ENCODE peak calls at places on chromosomes 11 and 22, in four cellular contexts. One of them, this sample, is unnamed.

GRCh38 chr22:19058713-19059451 is 63.3 kb downstream of the DGCR2 start:
- DNase-seq in AG09309: no peak
- DNase-seq in thoracic aorta: no peak
- DNase-seq in Peyer's patch: no peak
- DNase-seq in this sample: no peak

GRCh38 chr11:76102772-76103171 is 103.5 kb downstream of the WNT11 start:
- DNase-seq in Peyer's patch: no peak
- DNase-seq in AG09309: no peak
- DNase-seq in thoracic aorta: no peak
- DNase-seq in this sample: peak

GRCh38 chr22:41619979-41620645 is 731 bp downstream of the DESI1 start:
- DNase-seq in thoracic aorta: no peak
- DNase-seq in AG09309: no peak
- DNase-seq in Peyer's patch: peak
- DNase-seq in this sample: no peak

GRCh38 chr22:37019309-37020191 is at the start of the genes MPST and TST:
- DNase-seq in Peyer's patch: peak
- DNase-seq in AG09309: no peak
- DNase-seq in thoracic aorta: no peak
- DNase-seq in this sample: peak

GRCh38 chr11:94775576-94776327 is 7.6 kb downstream of the AMOTL1 start:
- DNase-seq in AG09309: no peak
- DNase-seq in thoracic aorta: no peak
- DNase-seq in Peyer's patch: no peak
- DNase-seq in this sample: no peak

GRCh38 chr11:102436546-102436945 is 16.0 kb downstream of the TMEM123 start:
- DNase-seq in thoracic aorta: no peak
- DNase-seq in Peyer's patch: no peak
- DNase-seq in AG09309: peak
- DNase-seq in this sample: peak

GRCh38 chr22:42814215-42814614 is 42.9 kb downstream of the ARFGAP3 start:
- DNase-seq in thoracic aorta: no peak
- DNase-seq in AG09309: no peak
- DNase-seq in Peyer's patch: no peak
- DNase-seq in this sample: peak

GRCh38 chr11:60161107-60161506 is 21.8 kb downstream of the MS4A6A start:
- DNase-seq in thoracic aorta: no peak
- DNase-seq in Peyer's patch: no peak
- DNase-seq in AG09309: no peak
- DNase-seq in this sample: no peak

GRCh38 chr22:47042861-47043496 is 280.5 kb downstream of the TBC1D22A start:
- DNase-seq in AG09309: no peak
- DNase-seq in Peyer's patch: peak
- DNase-seq in thoracic aorta: no peak
- DNase-seq in this sample: no peak

GRCh38 chr11:78336877-78337553 is 80.6 kb downstream of the GAB2 start:
- DNase-seq in thoracic aorta: no peak
- DNase-seq in Peyer's patch: no peak
- DNase-seq in AG09309: no peak
- DNase-seq in this sample: no peak
- H3K4me3 ChIP-seq in thoracic aorta: peak
- H3K4me3 ChIP-seq in Peyer's patch: no peak
- H3K4me3 ChIP-seq in AG09309: no peak
- H3K4me3 ChIP-seq in this sample: no peak

GRCh38 chr11:109317726-109318125 is 104.3 kb upstream of the C11orf87 start:
- DNase-seq in thoracic aorta: no peak
- DNase-seq in Peyer's patch: no peak
- DNase-seq in AG09309: no peak
- DNase-seq in this sample: no peak
- TF ChIP-seq CTCF in thoracic aorta: no peak
- TF ChIP-seq CTCF in Peyer's patch: no peak
- TF ChIP-seq CTCF in AG09309: no peak
- TF ChIP-seq CTCF in this sample: no peak

DNA sequence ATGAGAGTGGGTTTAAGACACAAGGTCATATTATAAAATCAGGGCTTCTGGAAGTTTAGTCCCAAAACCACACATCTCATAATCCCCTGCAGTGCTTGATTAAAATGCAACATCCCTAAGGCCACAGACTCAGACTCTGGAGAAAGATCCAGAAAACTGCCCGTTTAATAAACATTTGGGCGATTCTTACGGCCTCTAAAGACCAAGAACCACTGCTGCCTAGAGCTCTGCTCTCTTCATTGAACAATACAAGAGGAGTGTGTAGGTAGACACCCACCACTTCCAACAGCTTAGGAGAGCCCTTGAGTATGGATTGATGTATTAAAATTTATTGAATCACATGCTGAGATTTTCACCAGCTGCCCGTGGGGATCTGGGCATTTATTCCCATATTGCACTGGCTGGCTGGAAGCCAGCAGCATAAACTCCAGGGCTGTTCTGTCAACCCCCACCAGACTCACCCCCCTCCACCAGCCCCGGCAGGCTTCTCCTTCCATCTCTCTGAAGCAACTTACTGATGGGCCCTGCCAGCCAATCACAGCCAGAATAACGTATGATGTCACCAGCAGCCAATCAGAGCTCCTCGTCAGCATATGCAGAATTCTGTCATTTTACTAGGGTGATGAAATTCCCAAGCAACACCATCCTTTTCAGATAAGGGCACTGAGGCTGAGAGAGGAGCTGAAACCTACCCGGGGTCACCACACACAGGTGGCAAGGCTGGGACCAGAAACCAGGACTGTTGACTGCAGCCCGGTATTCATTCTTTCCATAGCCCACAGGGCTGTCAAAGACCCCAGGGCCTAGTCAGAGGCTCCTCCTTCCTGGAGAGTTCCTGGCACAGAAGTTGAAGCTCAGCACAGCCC is 749 bp upstream of the BEST1 start:
- DNase-seq in thoracic aorta: no peak
- DNase-seq in Peyer's patch: no peak
- DNase-seq in AG09309: peak
- DNase-seq in this sample: peak
- H3K4me3 ChIP-seq in thoracic aorta: no peak
- H3K4me3 ChIP-seq in Peyer's patch: no peak
- H3K4me3 ChIP-seq in AG09309: no peak
- H3K4me3 ChIP-seq in this sample: peak

GRCh38 chr11:12380565-12381325 is 3.4 kb downstream of the PARVA start:
- DNase-seq in Peyer's patch: no peak
- DNase-seq in thoracic aorta: no peak
- DNase-seq in AG09309: no peak
- DNase-seq in this sample: no peak

GRCh38 chr11:12381875-12382274 is 4.5 kb downstream of the PARVA start:
- DNase-seq in Peyer's patch: no peak
- DNase-seq in AG09309: no peak
- DNase-seq in thoracic aorta: no peak
- DNase-seq in this sample: no peak

GRCh38 chr11:12376259-12376971 is 956 bp upstream of the PARVA start:
- DNase-seq in thoracic aorta: no peak
- DNase-seq in Peyer's patch: no peak
- DNase-seq in AG09309: peak
- DNase-seq in this sample: peak

GRCh38 chr11:12377106-12377823 is at the start of gene PARVA:
- DNase-seq in thoracic aorta: no peak
- DNase-seq in Peyer's patch: peak
- DNase-seq in AG09309: peak
- DNase-seq in this sample: peak

DNA sequence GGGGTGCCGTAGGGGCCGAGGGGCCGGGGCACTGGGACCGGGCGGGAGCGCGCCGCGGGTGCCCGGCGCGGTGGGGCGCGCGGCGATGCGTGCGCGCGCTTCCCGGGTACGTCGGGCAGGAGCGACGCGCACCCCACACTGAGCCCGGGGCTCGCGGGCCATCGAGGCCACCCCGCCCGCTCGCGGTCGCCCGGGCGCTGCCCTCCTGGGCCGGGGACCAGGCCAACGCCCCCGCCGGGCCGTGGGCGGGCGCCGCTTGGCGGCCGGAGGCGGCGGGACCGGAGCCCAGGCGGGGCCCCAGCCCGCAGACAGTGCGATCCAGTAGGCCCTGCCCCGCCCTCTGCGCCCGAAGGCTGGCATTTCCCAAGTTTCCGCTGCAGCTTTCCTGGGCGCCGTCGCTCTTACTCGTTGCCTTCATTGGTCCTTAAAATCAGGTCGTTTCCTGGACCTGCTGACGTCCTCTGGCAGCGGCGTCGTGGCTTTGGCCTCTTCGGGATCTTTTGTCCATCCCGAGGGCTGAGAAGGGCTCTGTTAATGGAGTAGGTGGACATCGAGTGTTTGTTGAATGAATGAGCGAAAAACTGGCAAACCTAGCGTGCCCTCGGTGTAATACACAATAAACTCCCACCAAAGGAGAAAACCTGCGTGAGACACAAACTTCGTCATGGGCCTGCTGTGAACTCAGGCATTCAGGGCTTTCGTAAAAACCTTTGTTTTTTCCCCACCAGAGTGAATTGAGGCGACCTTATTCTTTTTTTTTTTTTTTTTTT is 638 bp downstream of the PARVA start:
- DNase-seq in thoracic aorta: peak
- DNase-seq in Peyer's patch: peak
- DNase-seq in AG09309: peak
- DNase-seq in this sample: peak
- TF ChIP-seq CTCF in thoracic aorta: peak
- TF ChIP-seq CTCF in Peyer's patch: no peak
- TF ChIP-seq CTCF in AG09309: no peak
- TF ChIP-seq CTCF in this sample: no peak

GRCh38 chr11:116535954-116536353 is 236.8 kb downstream of the BUD13 start:
- DNase-seq in Peyer's patch: no peak
- DNase-seq in thoracic aorta: no peak
- DNase-seq in AG09309: no peak
- DNase-seq in this sample: no peak
- H3K4me3 ChIP-seq in Peyer's patch: no peak
- H3K4me3 ChIP-seq in thoracic aorta: no peak
- H3K4me3 ChIP-seq in AG09309: no peak
- H3K4me3 ChIP-seq in this sample: no peak

DNA sequence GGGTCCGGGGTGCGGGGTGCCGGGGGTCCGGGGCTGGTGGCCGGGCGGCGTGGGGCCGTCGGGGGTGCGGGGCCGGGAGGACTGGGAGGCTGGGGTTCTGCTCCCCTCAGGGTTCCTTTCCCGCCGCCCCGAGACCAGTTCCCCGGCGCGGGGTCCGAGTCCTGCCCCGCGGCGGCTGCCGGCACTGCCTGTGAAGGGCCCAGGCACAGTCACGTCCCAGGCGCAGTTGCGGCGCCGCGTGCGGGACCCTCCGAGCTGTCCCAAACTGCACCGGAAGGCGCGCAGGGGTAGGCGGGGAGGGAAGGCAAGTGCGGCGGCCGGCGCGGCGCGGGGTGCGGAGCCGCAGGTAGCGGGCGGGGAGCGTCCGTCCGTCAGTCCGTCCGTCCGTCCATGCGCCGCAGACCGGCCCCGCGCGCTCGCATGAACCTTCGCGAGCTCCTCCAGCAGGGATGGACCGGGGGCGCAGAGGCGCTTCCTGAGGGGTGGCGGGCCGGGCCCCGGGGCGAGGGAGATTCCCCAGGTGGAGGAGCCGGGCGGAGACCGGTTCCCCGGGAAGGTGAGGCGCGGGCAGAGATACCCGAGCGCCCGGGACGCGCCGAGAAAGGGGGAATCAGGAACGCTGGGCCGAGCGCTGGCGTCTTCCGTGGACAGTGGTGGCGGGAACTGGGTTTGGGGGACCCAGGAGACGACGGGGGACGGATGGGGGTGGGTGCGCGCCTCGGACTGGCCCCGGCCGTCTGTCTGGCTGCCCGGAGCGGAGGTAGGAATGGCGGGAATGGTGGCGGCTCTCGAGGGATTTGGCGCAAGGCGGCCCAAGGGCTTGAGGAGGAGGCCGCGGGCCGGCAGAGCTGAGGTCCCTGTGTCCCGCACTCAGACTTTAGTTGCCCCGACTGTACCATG is 3.1 kb upstream of the ADORA2A start:
- DNase-seq in Peyer's patch: no peak
- DNase-seq in AG09309: no peak
- DNase-seq in thoracic aorta: no peak
- DNase-seq in this sample: no peak
- TF ChIP-seq CTCF in Peyer's patch: no peak
- TF ChIP-seq CTCF in AG09309: no peak
- TF ChIP-seq CTCF in thoracic aorta: no peak
- TF ChIP-seq CTCF in this sample: no peak

DNA sequence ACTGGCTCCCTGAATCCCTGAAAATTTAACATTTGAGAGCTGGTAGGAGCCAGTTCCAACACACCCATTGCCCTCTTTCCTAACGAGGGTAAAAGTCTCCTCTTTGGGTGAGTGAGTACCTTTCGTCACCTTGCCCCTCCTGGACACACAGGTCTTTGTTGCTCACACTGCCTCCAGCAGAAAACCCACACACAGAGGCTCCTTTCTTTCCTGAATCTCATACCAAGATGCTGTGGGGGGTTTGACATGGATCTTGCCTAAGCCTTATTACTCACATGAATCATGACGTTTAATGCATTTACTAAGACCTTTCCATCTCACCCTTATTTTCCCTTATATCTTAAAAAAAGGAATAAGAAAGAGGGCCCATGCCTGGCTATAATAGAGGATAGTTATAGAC is 53.0 kb downstream of the PARVA start:
- DNase-seq in Peyer's patch: no peak
- DNase-seq in AG09309: no peak
- DNase-seq in thoracic aorta: no peak
- DNase-seq in this sample: peak
- H3K4me3 ChIP-seq in Peyer's patch: no peak
- H3K4me3 ChIP-seq in AG09309: no peak
- H3K4me3 ChIP-seq in thoracic aorta: peak
- H3K4me3 ChIP-seq in this sample: no peak

GRCh38 chr11:92211576-92212167 is 12.9 kb upstream of the FAT3 start:
- DNase-seq in thoracic aorta: no peak
- DNase-seq in AG09309: peak
- DNase-seq in Peyer's patch: no peak
- DNase-seq in this sample: no peak
- TF ChIP-seq CTCF in thoracic aorta: peak
- TF ChIP-seq CTCF in AG09309: peak
- TF ChIP-seq CTCF in Peyer's patch: no peak
- TF ChIP-seq CTCF in this sample: no peak

This sample was measured in fibroblast of the aortic adventitia.